ENCODE peak calls at places on chromosome 12, in seven cellular contexts. I is BJ, Y is astrocyte of the spinal cord, T is kidney epithelial cell, F is MG63, E is ovary, B is A549. X is an unnamed sample.
A peak's percentile ranks its signal among the peaks of the same experiment; 100 is the strongest.

GRCh38 chr12:40534828-40535227 is 157.4 kb upstream of the CNTN1 start:
- DNase-seq in I (no peak), Y (no peak), T (no peak), F (no peak), E (no peak), B (no peak), X (no peak)

GRCh38 chr12:109016016-109016415 is 4.9 kb downstream of the SVOP start:
- DNase-seq in I (no peak), Y (no peak), T (no peak), F (no peak), E (no peak), B (no peak), X (no peak)

GRCh38 chr12:46187023-46187422 is 81.8 kb downstream of the SLC38A1 start:
- DNase-seq in I (peak; percentile 26), Y (peak; percentile 91), T (no peak), F (peak; percentile 62), E (peak; percentile 16), B (no peak), X (peak; percentile 78)

GRCh38 chr12:15963271-15963670 is 52.1 kb downstream of the DERA start:
- DNase-seq in I (no peak), Y (peak; percentile 39), T (peak; percentile 42), F (no peak), E (no peak), B (no peak), X (no peak)

GRCh38 chr12:131280426-131280825 is 326.7 kb downstream of the ADGRD1 start:
- DNase-seq in I (no peak), Y (no peak), T (no peak), F (no peak), E (peak; percentile 3), B (no peak), X (no peak)

GRCh38 chr12:42593781-42594322 is 4.3 kb upstream of the PRICKLE1 start:
- DNase-seq in I (no peak), Y (no peak), T (no peak), F (no peak), E (no peak), B (no peak), X (no peak)

GRCh38 chr12:114218136-114218535 is 187.8 kb downstream of the TBX5 start:
- DNase-seq in I (no peak), Y (no peak), T (no peak), F (no peak), E (no peak), B (no peak), X (no peak)

GRCh38 chr12:1773937-1774655 is 46.3 kb upstream of the LRTM2 start:
- DNase-seq in I (no peak), Y (peak; percentile 15), T (no peak), F (no peak), E (no peak), B (no peak), X (no peak)

GRCh38 chr12:130433411-130433810 is 95.7 kb downstream of the PIWIL1 start:
- DNase-seq in I (no peak), Y (no peak), T (no peak), F (no peak), E (no peak), B (no peak), X (no peak)

GRCh38 chr12:61254225-61254624 is 1006.0 kb upstream of the USP15 start:
- DNase-seq in I (no peak), Y (no peak), T (no peak), F (no peak), E (no peak), B (no peak), X (no peak)

GRCh38 chr12:113852695-113853490 is 113.2 kb downstream of the RBM19 start:
- DNase-seq in I (no peak), Y (no peak), T (no peak), F (no peak), E (no peak), B (no peak), X (no peak)

GRCh38 chr12:2890388-2891239 is at the start of gene TULP3:
- DNase-seq in I (peak; percentile 87), Y (peak; percentile 98), T (peak; percentile 77), F (peak; percentile 98), E (peak; percentile 99), B (peak; percentile 96), X (peak; percentile 90)

GRCh38 chr12:2893007-2893406 is 2.3 kb downstream of the TULP3 start:
- DNase-seq in I (peak; percentile 82), Y (peak; percentile 86), T (peak; percentile 56), F (peak; percentile 71), E (peak; percentile 38), B (no peak), X (peak; percentile 60)

GRCh38 chr12:2890001-2890387 is 697 bp upstream of the TULP3 start:
- DNase-seq in I (no peak), Y (no peak), T (no peak), F (no peak), E (no peak), B (no peak), X (no peak)

GRCh38 chr12:2891240-2892053 is 756 bp downstream of the TULP3 start:
- DNase-seq in I (no peak), Y (peak; percentile 62), T (no peak), F (peak; percentile 61), E (peak; percentile 58), B (peak; percentile 38), X (no peak)

DNA sequence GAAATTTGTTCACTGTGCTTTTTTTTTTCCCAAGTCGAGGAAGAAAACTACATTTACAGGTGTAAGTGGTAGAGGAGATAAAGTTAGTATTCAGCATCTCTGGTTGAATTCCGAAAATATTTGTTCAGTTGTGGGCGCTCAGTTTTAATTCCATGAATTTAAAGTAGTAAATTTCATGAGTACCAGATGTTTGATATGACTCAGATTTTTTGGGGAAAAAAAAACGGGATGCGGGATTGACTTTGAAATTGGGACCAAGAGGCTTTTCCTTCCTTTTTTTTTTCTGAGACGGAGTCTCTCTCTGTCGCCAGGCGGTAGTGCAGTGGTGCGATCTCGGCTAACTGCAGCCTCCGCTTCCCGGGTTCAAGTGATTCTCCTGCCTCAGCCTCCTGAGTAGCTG is 1.6 kb downstream of the TULP3 start:
- DNase-seq in I (no peak), Y (no peak), T (no peak), F (no peak), E (no peak), B (no peak), X (no peak)
- H3K4me3 ChIP-seq in I (peak overlapping the region; percentile 87), Y (peak overlapping the region; percentile 96), T (no peak overlapping the region), F (peak overlapping the region; percentile 82), E (peak overlapping the region; percentile 97), B (no peak overlapping the region), X (peak overlapping the region; percentile 81)

DNA sequence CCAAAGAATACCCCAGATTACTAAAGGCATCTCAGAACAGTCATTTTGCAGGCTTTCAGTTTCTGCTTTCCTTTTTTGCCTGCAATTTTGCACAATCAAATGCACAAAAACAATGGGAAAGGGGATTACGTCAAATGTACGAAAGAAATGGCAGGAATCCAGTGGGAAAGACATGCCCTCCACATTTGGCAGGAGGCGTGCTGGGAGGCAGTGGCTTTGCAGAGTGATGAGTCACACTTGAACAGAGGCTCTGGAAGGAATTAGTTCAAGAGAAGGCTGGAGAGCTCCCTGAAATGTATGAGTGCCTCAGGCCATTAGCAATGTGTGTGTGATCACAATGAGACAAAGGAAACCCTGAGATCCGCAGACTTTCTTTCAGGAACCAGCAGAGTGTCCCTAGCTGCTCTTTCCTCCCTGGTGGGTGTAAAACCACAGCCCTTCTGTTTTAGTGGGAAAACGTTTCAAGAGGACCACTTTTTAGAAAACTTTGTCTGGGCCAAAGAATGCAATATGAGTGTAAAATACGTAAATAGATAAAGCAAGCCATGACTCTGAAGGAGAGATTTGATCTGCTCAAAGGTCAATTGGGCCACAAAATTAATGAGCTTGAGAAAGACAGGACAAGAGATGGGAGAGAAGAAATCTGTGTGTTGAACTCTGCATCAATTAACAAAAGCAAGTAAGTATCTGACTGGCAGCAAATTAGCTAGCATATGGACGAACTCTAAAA is 155.5 kb upstream of the PDE3A start:
- DNase-seq in I (peak; percentile 96), Y (peak; percentile 100), T (peak; percentile 98), F (peak; percentile 96), E (peak; percentile 85), B (peak; percentile 74), X (peak; percentile 99)
- H3K4me3 ChIP-seq in I (no peak overlapping the region), Y (no peak overlapping the region), T (no peak overlapping the region), F (no peak overlapping the region), E (peak overlapping the region; percentile 8), B (peak overlapping the region; percentile 15), X (no peak overlapping the region)

GRCh38 chr12:17478908-17479673 is 610.9 kb downstream of the RERGL start:
- DNase-seq in I (no peak), Y (no peak), T (no peak), F (no peak), E (no peak), B (no peak), X (no peak)
- H3K4me3 ChIP-seq in I (no peak overlapping the region), Y (no peak overlapping the region), T (no peak overlapping the region), F (no peak overlapping the region), E (no peak overlapping the region), B (no peak overlapping the region), X (no peak overlapping the region)

GRCh38 chr12:125856899-125857298 is 791.7 kb downstream of the AACS start:
- DNase-seq in I (no peak), Y (no peak), T (no peak), F (no peak), E (no peak), B (no peak), X (no peak)

GRCh38 chr12:125860672-125861288 is 795.5 kb downstream of the AACS start:
- DNase-seq in I (no peak), Y (no peak), T (no peak), F (no peak), E (no peak), B (no peak), X (no peak)

GRCh38 chr12:125856366-125856765 is 791.1 kb downstream of the AACS start:
- DNase-seq in I (no peak), Y (no peak), T (no peak), F (no peak), E (no peak), B (no peak), X (no peak)

DNA sequence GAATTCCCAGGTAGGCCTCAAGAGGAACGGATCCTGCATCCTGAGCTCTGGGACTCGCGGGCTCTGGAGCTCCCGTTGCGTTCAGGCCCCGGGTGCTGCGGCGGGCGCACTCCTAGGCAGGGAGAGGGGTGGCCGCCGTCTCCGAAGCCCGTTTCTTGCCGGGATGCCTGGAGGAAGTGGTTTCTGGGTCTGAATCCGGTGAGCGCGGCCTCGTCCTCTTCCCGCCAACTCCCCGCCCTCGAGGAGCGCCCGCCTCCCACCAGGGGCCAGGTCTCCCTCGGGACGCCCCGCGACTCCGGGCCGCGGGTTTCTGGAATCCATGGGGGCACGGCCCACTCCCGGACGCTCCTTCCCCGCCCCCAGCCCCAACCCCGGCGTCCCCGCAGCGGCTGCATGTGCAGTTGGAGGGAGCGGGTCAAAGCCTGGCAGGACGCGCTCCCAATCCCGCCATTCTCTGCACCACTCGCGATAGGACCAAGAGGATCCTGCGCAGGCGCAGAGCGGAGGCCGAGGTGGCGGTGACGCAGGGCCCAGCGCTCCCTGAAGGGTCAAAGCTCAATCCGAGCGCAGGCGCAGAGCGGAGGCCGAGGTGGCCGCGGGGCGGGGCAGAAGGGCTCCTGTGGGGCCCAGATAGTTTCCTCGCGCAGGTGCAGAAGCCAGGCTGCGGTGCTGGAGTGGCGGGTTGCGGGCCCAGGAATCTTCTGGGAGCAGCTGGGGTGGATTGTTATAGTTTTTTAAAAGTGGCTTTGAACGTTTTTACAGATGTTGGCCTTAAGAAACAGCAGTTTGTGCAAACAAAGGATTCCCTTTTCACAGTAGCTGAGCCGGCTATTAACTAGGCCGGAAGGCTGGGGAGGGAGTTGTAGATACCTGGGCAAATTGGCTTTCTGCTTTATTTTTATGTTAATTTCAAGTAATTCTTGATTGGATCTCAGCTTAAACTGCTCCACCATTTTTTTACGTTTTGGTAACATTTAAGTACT is 796.4 kb downstream of the AACS start:
- DNase-seq in I (no peak), Y (no peak), T (no peak), F (no peak), E (peak; percentile 11), B (no peak), X (no peak)
- H3K4me3 ChIP-seq in I (no peak overlapping the region), Y (no peak overlapping the region), T (no peak overlapping the region), F (no peak overlapping the region), E (no peak overlapping the region), B (no peak overlapping the region), X (no peak overlapping the region)